ENCODE peak calls at places on chromosomes 12 and 14, in four cellular contexts. K is HuH-7, C is GDM1, Q is stomach. B is an unnamed sample.

GRCh38 chr12:51922762-51923505 is 15.6 kb downstream of the ACVRL1 start:
- DNase-seq in Q (peak), K (no peak), C (no peak), B (no peak)

GRCh38 chr12:57055834-57056233 is 5.9 kb upstream of the MYO1A start:
- DNase-seq in C (no peak), Q (no peak), K (no peak), B (no peak)

GRCh38 chr12:109541412-109541725 is 31.9 kb downstream of the MMAB start:
- DNase-seq in K (no peak), Q (no peak), C (no peak), B (no peak)

GRCh38 chr12:59459966-59460365 is 135.9 kb upstream of the SLC16A7 start:
- DNase-seq in C (no peak), K (no peak), Q (no peak), B (no peak)

GRCh38 chr12:11174022-11174421 is 3.0 kb downstream of the SMIM10L1 start:
- DNase-seq in C (no peak), K (no peak), Q (no peak), B (no peak)

GRCh38 chr14:73235531-73236155 is 1.7 kb upstream of the PAPLN start:
- DNase-seq in Q (no peak), K (peak), C (no peak), B (no peak)

GRCh38 chr12:78210894-78211302 is 380.2 kb downstream of the NAV3 start:
- DNase-seq in C (no peak), K (no peak), Q (no peak), B (no peak)

GRCh38 chr12:3458041-3458440 is 33.0 kb upstream of the PRMT8 start:
- DNase-seq in C (no peak), K (no peak), Q (no peak), B (no peak)

GRCh38 chr12:69779928-69780327 is 41.3 kb downstream of the RAB3IP start:
- DNase-seq in C (no peak), Q (no peak), K (peak), B (peak)

GRCh38 chr12:42143401-42144173 is 1.1 kb downstream of the GXYLT1 start:
- DNase-seq in C (no peak), K (peak), Q (no peak), B (no peak)

GRCh38 chr12:68007466-68007865 is 18.2 kb downstream of the IFNG-AS1 start:
- DNase-seq in K (no peak), C (no peak), Q (no peak), B (no peak)

GRCh38 chr12:76020281-76020680 is 11.3 kb downstream of the PHLDA1 start:
- DNase-seq in K (no peak), Q (peak), C (peak), B (no peak)

GRCh38 chr12:78887008-78887407 is 22.4 kb downstream of the SYT1 start:
- DNase-seq in K (no peak), C (no peak), Q (no peak), B (no peak)

GRCh38 chr12:21831671-21832357 is 57.3 kb upstream of the KCNJ8 start:
- DNase-seq in C (no peak), Q (no peak), K (no peak), B (no peak)

GRCh38 chr14:100144996-100145646 is 14.3 kb downstream of the DEGS2 start:
- DNase-seq in K (peak), C (no peak), Q (peak), B (no peak)

GRCh38 chr14:50961606-50962259 is 17.4 kb upstream of the PYGL start:
- DNase-seq in C (no peak), Q (no peak), K (no peak), B (no peak)

GRCh38 chr12:84826925-84827324 is 85.7 kb downstream of the SLC6A15 start:
- DNase-seq in C (no peak), K (no peak), Q (no peak), B (no peak)

B was measured in HEK293T.